ENCODE peak calls at places on chromosomes 13 and 19, in eight cellular contexts. One of them, this sample, is unnamed.

GRCh38 chr13:26881154-26881553 is 120.6 kb upstream of the GPR12 start:
- DNase-seq in psoas muscle: no peak
- DNase-seq in HepG2: no peak
- DNase-seq in left lung: no peak
- DNase-seq in body of pancreas: no peak
- DNase-seq in testis: no peak
- DNase-seq in kidney: no peak
- DNase-seq in Caco-2: no peak
- DNase-seq in this sample: no peak

GRCh38 chr13:75636339-75637095 is 387 bp downstream of the LMO7 start:
- DNase-seq in left lung: peak; percentile 88
- DNase-seq in body of pancreas: peak; percentile 13
- DNase-seq in Caco-2: peak; percentile 64
- DNase-seq in testis: no peak
- DNase-seq in HepG2: peak; percentile 18
- DNase-seq in kidney: peak; percentile 85
- DNase-seq in psoas muscle: peak; percentile 25
- DNase-seq in this sample: peak; percentile 22

GRCh38 chr19:7104783-7105447 is 35.4 kb downstream of the ZNF557 start:
- DNase-seq in Caco-2: no peak
- DNase-seq in kidney: no peak
- DNase-seq in body of pancreas: peak; percentile 64
- DNase-seq in left lung: no peak
- DNase-seq in HepG2: no peak
- DNase-seq in psoas muscle: no peak
- DNase-seq in testis: no peak
- DNase-seq in this sample: no peak

GRCh38 chr13:20495087-20496023 is 30.3 kb downstream of the CRYL1 start:
- DNase-seq in body of pancreas: peak; percentile 76
- DNase-seq in left lung: no peak
- DNase-seq in Caco-2: peak; percentile 68
- DNase-seq in kidney: no peak
- DNase-seq in psoas muscle: no peak
- DNase-seq in testis: peak; percentile 85
- DNase-seq in HepG2: peak; percentile 66
- DNase-seq in this sample: peak; percentile 46

GRCh38 chr19:30172643-30173242 is 199.4 kb upstream of the ZNF536 start:
- DNase-seq in Caco-2: no peak
- DNase-seq in HepG2: no peak
- DNase-seq in kidney: no peak
- DNase-seq in testis: no peak
- DNase-seq in left lung: no peak
- DNase-seq in psoas muscle: no peak
- DNase-seq in body of pancreas: no peak
- DNase-seq in this sample: no peak

GRCh38 chr19:1019980-1020867 is 699 bp downstream of the TMEM259 start:
- DNase-seq in body of pancreas: peak; percentile 31
- DNase-seq in testis: peak; percentile 54
- DNase-seq in HepG2: no peak
- DNase-seq in kidney: peak; percentile 91
- DNase-seq in left lung: peak; percentile 87
- DNase-seq in psoas muscle: no peak
- DNase-seq in Caco-2: no peak
- DNase-seq in this sample: no peak

GRCh38 chr19:38277969-38278680 is 13.8 kb downstream of the SPINT2 start:
- DNase-seq in kidney: peak; percentile 93
- DNase-seq in body of pancreas: peak; percentile 68
- DNase-seq in left lung: peak; percentile 24
- DNase-seq in HepG2: no peak
- DNase-seq in psoas muscle: peak; percentile 41
- DNase-seq in testis: peak; percentile 58
- DNase-seq in Caco-2: no peak
- DNase-seq in this sample: no peak

GRCh38 chr13:20232556-20233277 is 598 bp upstream of the GJB6 start:
- DNase-seq in testis: no peak
- DNase-seq in HepG2: no peak
- DNase-seq in body of pancreas: no peak
- DNase-seq in psoas muscle: no peak
- DNase-seq in kidney: no peak
- DNase-seq in Caco-2: no peak
- DNase-seq in left lung: no peak
- DNase-seq in this sample: no peak

GRCh38 chr13:98853791-98854191 is 101.3 kb upstream of the SLC15A1 start:
- DNase-seq in left lung: no peak
- DNase-seq in kidney: no peak
- DNase-seq in psoas muscle: no peak
- DNase-seq in body of pancreas: no peak
- DNase-seq in HepG2: no peak
- DNase-seq in Caco-2: no peak
- DNase-seq in testis: no peak
- DNase-seq in this sample: no peak

GRCh38 chr19:48813123-48813911 is 2.5 kb upstream of the BCAT2 start:
- DNase-seq in left lung: no peak
- DNase-seq in psoas muscle: no peak
- DNase-seq in Caco-2: no peak
- DNase-seq in body of pancreas: no peak
- DNase-seq in kidney: peak; percentile 75
- DNase-seq in HepG2: peak; percentile 43
- DNase-seq in testis: no peak
- DNase-seq in this sample: no peak

GRCh38 chr13:94860981-94861407 is 148.6 kb upstream of the SOX21 start:
- DNase-seq in testis: no peak
- DNase-seq in left lung: no peak
- DNase-seq in psoas muscle: no peak
- DNase-seq in HepG2: no peak
- DNase-seq in body of pancreas: peak; percentile 7
- DNase-seq in kidney: no peak
- DNase-seq in Caco-2: no peak
- DNase-seq in this sample: no peak

GRCh38 chr19:18006895-18007604 is 920 bp upstream of the ARRDC2 start:
- DNase-seq in body of pancreas: peak; percentile 85
- DNase-seq in testis: peak; percentile 92
- DNase-seq in HepG2: peak; percentile 46
- DNase-seq in kidney: peak; percentile 93
- DNase-seq in left lung: peak; percentile 96
- DNase-seq in Caco-2: peak; percentile 80
- DNase-seq in psoas muscle: peak; percentile 84
- DNase-seq in this sample: peak; percentile 84

GRCh38 chr19:18685597-18686164 is 2.2 kb downstream of the CRTC1 start:
- DNase-seq in psoas muscle: no peak
- DNase-seq in kidney: no peak
- DNase-seq in body of pancreas: no peak
- DNase-seq in left lung: no peak
- DNase-seq in Caco-2: no peak
- DNase-seq in testis: no peak
- DNase-seq in HepG2: no peak
- DNase-seq in this sample: no peak

GRCh38 chr13:58852076-58852475 is 1220.5 kb downstream of the PCDH17 start:
- DNase-seq in left lung: no peak
- DNase-seq in Caco-2: no peak
- DNase-seq in psoas muscle: no peak
- DNase-seq in body of pancreas: no peak
- DNase-seq in testis: no peak
- DNase-seq in HepG2: no peak
- DNase-seq in kidney: no peak
- DNase-seq in this sample: no peak

GRCh38 chr19:7152568-7152967 is 83.1 kb downstream of the ZNF557 start:
- DNase-seq in psoas muscle: no peak
- DNase-seq in body of pancreas: no peak
- DNase-seq in Caco-2: peak; percentile 24
- DNase-seq in testis: peak; percentile 32
- DNase-seq in left lung: no peak
- DNase-seq in kidney: no peak
- DNase-seq in HepG2: no peak
- DNase-seq in this sample: no peak

GRCh38 chr13:99590519-99591011 is 89.3 kb downstream of the TM9SF2 start:
- DNase-seq in kidney: no peak
- DNase-seq in HepG2: no peak
- DNase-seq in left lung: no peak
- DNase-seq in Caco-2: no peak
- DNase-seq in testis: no peak
- DNase-seq in psoas muscle: no peak
- DNase-seq in body of pancreas: no peak
- DNase-seq in this sample: no peak

GRCh38 chr19:21483589-21484170 is 21.7 kb upstream of the ZNF429 start:
- DNase-seq in testis: peak; percentile 85
- DNase-seq in kidney: no peak
- DNase-seq in psoas muscle: peak; percentile 43
- DNase-seq in HepG2: no peak
- DNase-seq in body of pancreas: peak; percentile 28
- DNase-seq in left lung: peak; percentile 90
- DNase-seq in Caco-2: peak; percentile 29
- DNase-seq in this sample: peak; percentile 74

GRCh38 chr19:33821871-33822270 is 25.2 kb downstream of the KCTD15 start:
- DNase-seq in kidney: no peak
- DNase-seq in Caco-2: no peak
- DNase-seq in testis: no peak
- DNase-seq in psoas muscle: no peak
- DNase-seq in left lung: no peak
- DNase-seq in body of pancreas: no peak
- DNase-seq in HepG2: no peak
- DNase-seq in this sample: no peak

DNA sequence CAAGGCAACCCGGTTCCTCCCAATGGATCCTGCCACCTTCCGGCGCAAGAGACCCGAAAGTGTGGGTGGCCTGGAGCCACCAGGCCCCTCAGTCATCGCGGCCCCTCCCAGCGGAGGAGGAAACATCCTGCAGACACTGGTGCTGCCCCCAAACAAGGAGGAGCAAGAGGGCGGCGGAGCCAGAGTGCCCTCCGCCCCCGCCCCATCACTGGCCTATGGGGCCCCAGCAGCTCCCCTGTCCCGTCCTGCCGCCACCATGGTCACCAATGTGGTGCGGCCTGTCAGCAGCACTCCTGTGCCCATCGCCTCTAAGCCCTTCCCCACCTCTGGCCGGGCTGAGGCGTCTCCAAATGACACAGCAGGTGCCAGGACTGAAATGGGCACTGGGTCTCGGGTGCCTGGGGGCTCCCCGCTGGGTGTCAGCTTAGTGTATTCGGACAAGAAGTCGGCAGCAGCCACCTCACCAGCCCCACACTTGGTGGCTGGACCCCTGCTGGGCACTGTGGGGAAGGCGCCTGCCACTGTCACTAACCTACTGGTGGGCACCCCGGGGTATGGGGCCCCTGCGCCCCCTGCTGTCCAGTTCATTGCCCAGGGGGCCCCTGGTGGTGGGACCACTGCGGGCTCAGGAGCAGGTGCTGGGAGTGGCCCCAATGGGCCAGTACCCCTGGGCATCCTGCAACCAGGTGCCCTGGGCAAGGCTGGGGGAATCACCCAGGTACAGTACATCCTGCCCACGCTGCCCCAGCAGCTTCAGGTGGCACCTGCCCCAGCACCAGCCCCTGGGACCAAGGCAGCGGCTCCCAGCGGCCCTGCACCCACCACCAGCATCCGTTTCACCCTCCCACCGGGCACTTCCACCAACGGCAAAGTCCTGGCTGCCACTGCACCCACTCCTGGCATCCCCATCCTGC is 11.2 kb upstream of the PRR19 start:
- DNase-seq in testis: no peak
- DNase-seq in body of pancreas: no peak
- DNase-seq in left lung: peak; percentile 79
- DNase-seq in kidney: peak; percentile 77
- DNase-seq in psoas muscle: peak; percentile 27
- DNase-seq in Caco-2: peak; percentile 75
- DNase-seq in HepG2: peak; percentile 61
- DNase-seq in this sample: peak; percentile 91
- H3K36me3 ChIP-seq in testis: no peaks in the 10 kb centered on the region
- H3K36me3 ChIP-seq in body of pancreas: peaks cover 30% of the 10 kb centered on the region
- H3K36me3 ChIP-seq in left lung: peaks cover 89% of the 10 kb centered on the region
- H3K36me3 ChIP-seq in kidney: peaks cover 12% of the 10 kb centered on the region
- H3K36me3 ChIP-seq in psoas muscle: peaks cover 89% of the 10 kb centered on the region
- H3K36me3 ChIP-seq in Caco-2: peaks cover 3% of the 10 kb centered on the region
- H3K36me3 ChIP-seq in HepG2: peaks cover 33% of the 10 kb centered on the region
- H3K36me3 ChIP-seq in this sample: peaks cover 80% of the 10 kb centered on the region

DNA sequence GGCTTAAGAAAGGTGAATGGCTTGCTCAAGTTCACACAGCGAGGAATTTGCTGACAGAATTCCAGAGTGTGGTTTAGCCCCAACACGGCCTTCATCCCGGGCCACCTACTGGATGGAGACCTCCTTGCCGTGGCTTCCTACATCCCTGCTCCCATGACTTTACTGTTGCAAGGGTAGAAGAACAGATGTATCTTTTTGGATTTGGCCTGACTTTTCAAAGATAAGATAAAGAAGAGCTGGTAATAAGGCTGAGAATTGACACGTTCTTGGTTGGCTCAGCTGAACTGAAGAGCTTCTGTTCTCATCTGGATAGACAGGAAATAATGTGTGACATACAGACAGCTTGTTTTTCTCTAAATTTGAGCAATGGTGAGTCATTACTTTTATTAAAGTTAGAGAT is 113.1 kb downstream of the KLF5 start:
- DNase-seq in body of pancreas: no peak
- DNase-seq in HepG2: no peak
- DNase-seq in psoas muscle: no peak
- DNase-seq in left lung: no peak
- DNase-seq in kidney: no peak
- DNase-seq in testis: no peak
- DNase-seq in Caco-2: peak; percentile 67
- DNase-seq in this sample: no peak
- TF ChIP-seq CTCF in body of pancreas: no peak
- TF ChIP-seq CTCF in HepG2: peak; percentile 17
- TF ChIP-seq CTCF in psoas muscle: no peak
- TF ChIP-seq CTCF in left lung: no peak
- TF ChIP-seq CTCF in kidney: no peak
- TF ChIP-seq CTCF in testis: no peak
- TF ChIP-seq CTCF in Caco-2: peak; percentile 61
- TF ChIP-seq CTCF in this sample: no peak

GRCh38 chr19:47350599-47350998 is 1.5 kb downstream of the DHX34 start:
- DNase-seq in HepG2: no peak
- DNase-seq in body of pancreas: no peak
- DNase-seq in left lung: no peak
- DNase-seq in Caco-2: no peak
- DNase-seq in testis: no peak
- DNase-seq in psoas muscle: no peak
- DNase-seq in kidney: no peak
- DNase-seq in this sample: no peak
- H3K36me3 ChIP-seq in HepG2: peaks cover 12% of the 10 kb centered on the region
- H3K36me3 ChIP-seq in body of pancreas: peaks cover 9% of the 10 kb centered on the region
- H3K36me3 ChIP-seq in left lung: peaks cover 33% of the 10 kb centered on the region
- H3K36me3 ChIP-seq in Caco-2: peaks cover 4% of the 10 kb centered on the region
- H3K36me3 ChIP-seq in testis: no peaks in the 10 kb centered on the region
- H3K36me3 ChIP-seq in psoas muscle: peaks cover 31% of the 10 kb centered on the region
- H3K36me3 ChIP-seq in kidney: peaks cover 9% of the 10 kb centered on the region
- H3K36me3 ChIP-seq in this sample: peaks cover 36% of the 10 kb centered on the region

GRCh38 chr13:100694722-100695644 is 20.4 kb upstream of the TMTC4 start:
- DNase-seq in HepG2: peak; percentile 55
- DNase-seq in left lung: peak; percentile 74
- DNase-seq in psoas muscle: no peak
- DNase-seq in testis: peak; percentile 62
- DNase-seq in Caco-2: peak; percentile 41
- DNase-seq in body of pancreas: peak; percentile 32
- DNase-seq in kidney: peak; percentile 46
- DNase-seq in this sample: peak; percentile 69
- TF ChIP-seq CTCF in HepG2: peak; percentile 83
- TF ChIP-seq CTCF in left lung: no peak
- TF ChIP-seq CTCF in psoas muscle: peak; percentile 20
- TF ChIP-seq CTCF in testis: no peak
- TF ChIP-seq CTCF in Caco-2: no peak
- TF ChIP-seq CTCF in body of pancreas: peak; percentile 36
- TF ChIP-seq CTCF in kidney: peak; percentile 7
- TF ChIP-seq CTCF in this sample: peak; percentile 81

GRCh38 chr13:49756263-49756662 is 36.2 kb downstream of the KPNA3 start:
- DNase-seq in kidney: no peak
- DNase-seq in Caco-2: no peak
- DNase-seq in HepG2: no peak
- DNase-seq in testis: no peak
- DNase-seq in left lung: no peak
- DNase-seq in body of pancreas: no peak
- DNase-seq in psoas muscle: no peak
- DNase-seq in this sample: no peak
- H3K36me3 ChIP-seq in kidney: no peaks in the 10 kb centered on the region
- H3K36me3 ChIP-seq in Caco-2: no peaks in the 10 kb centered on the region
- H3K36me3 ChIP-seq in HepG2: no peaks in the 10 kb centered on the region
- H3K36me3 ChIP-seq in testis: no peaks in the 10 kb centered on the region
- H3K36me3 ChIP-seq in left lung: no peaks in the 10 kb centered on the region
- H3K36me3 ChIP-seq in body of pancreas: no peaks in the 10 kb centered on the region
- H3K36me3 ChIP-seq in psoas muscle: no peaks in the 10 kb centered on the region
- H3K36me3 ChIP-seq in this sample: peaks cover 3% of the 10 kb centered on the region